ENCODE peak calls at places on chromosomes 11 and 22, in seven cellular contexts. One of them, this sample, is unnamed.

GRCh38 chr11:22256876-22257275 is 64.0 kb downstream of the ANO5 start:
- DNase-seq in occipital lobe: no peak
- DNase-seq in HTR-8/SVneo: no peak
- DNase-seq in osteocyte: no peak
- DNase-seq in BE2C: no peak
- DNase-seq in aorta: no peak
- DNase-seq in AG08395: no peak
- DNase-seq in this sample: no peak

GRCh38 chr22:49203091-49203862 is 624.4 kb downstream of the BRD1 start:
- DNase-seq in AG08395: no peak
- DNase-seq in aorta: no peak
- DNase-seq in BE2C: no peak
- DNase-seq in osteocyte: peak
- DNase-seq in occipital lobe: no peak
- DNase-seq in HTR-8/SVneo: no peak
- DNase-seq in this sample: no peak

GRCh38 chr11:66956689-66957290 is 1.4 kb downstream of the PC start:
- DNase-seq in AG08395: no peak
- DNase-seq in BE2C: no peak
- DNase-seq in occipital lobe: peak
- DNase-seq in HTR-8/SVneo: no peak
- DNase-seq in osteocyte: no peak
- DNase-seq in aorta: no peak
- DNase-seq in this sample: no peak

GRCh38 chr11:71566081-71566620 is 788 bp downstream of the KRTAP5-10 start:
- DNase-seq in osteocyte: no peak
- DNase-seq in BE2C: no peak
- DNase-seq in occipital lobe: no peak
- DNase-seq in aorta: no peak
- DNase-seq in HTR-8/SVneo: no peak
- DNase-seq in AG08395: no peak
- DNase-seq in this sample: no peak

GRCh38 chr11:63906585-63906984 is 10.4 kb downstream of the RCOR2 start:
- DNase-seq in BE2C: peak
- DNase-seq in osteocyte: no peak
- DNase-seq in HTR-8/SVneo: no peak
- DNase-seq in occipital lobe: no peak
- DNase-seq in aorta: no peak
- DNase-seq in AG08395: peak
- DNase-seq in this sample: no peak

GRCh38 chr22:35611891-35612576 is 5.1 kb downstream of the MB start:
- DNase-seq in aorta: peak
- DNase-seq in osteocyte: no peak
- DNase-seq in occipital lobe: no peak
- DNase-seq in BE2C: no peak
- DNase-seq in AG08395: no peak
- DNase-seq in HTR-8/SVneo: no peak
- DNase-seq in this sample: no peak

GRCh38 chr11:93529707-93530467 is 13.3 kb downstream of the SMCO4 start:
- DNase-seq in AG08395: no peak
- DNase-seq in occipital lobe: no peak
- DNase-seq in BE2C: no peak
- DNase-seq in aorta: peak
- DNase-seq in HTR-8/SVneo: no peak
- DNase-seq in osteocyte: no peak
- DNase-seq in this sample: no peak

GRCh38 chr11:133656100-133656635 is 123.9 kb upstream of the OPCML start:
- DNase-seq in AG08395: no peak
- DNase-seq in HTR-8/SVneo: no peak
- DNase-seq in aorta: no peak
- DNase-seq in BE2C: no peak
- DNase-seq in occipital lobe: no peak
- DNase-seq in osteocyte: no peak
- DNase-seq in this sample: no peak

GRCh38 chr22:30263883-30264282 is 2.8 kb downstream of the OSM start:
- DNase-seq in AG08395: no peak
- DNase-seq in aorta: no peak
- DNase-seq in osteocyte: no peak
- DNase-seq in HTR-8/SVneo: no peak
- DNase-seq in occipital lobe: no peak
- DNase-seq in BE2C: no peak
- DNase-seq in this sample: no peak

GRCh38 chr11:10938650-10939387 is 81.0 kb upstream of the ZBED5 start:
- DNase-seq in AG08395: no peak
- DNase-seq in BE2C: no peak
- DNase-seq in aorta: no peak
- DNase-seq in osteocyte: no peak
- DNase-seq in HTR-8/SVneo: no peak
- DNase-seq in occipital lobe: no peak
- DNase-seq in this sample: no peak

GRCh38 chr22:49986325-49986724 is 25.8 kb downstream of the PIM3 start:
- DNase-seq in BE2C: no peak
- DNase-seq in AG08395: no peak
- DNase-seq in HTR-8/SVneo: no peak
- DNase-seq in osteocyte: no peak
- DNase-seq in aorta: no peak
- DNase-seq in occipital lobe: no peak
- DNase-seq in this sample: no peak

GRCh38 chr22:28594784-28595324 is 84.8 kb downstream of the TTC28 start:
- DNase-seq in aorta: no peak
- DNase-seq in osteocyte: no peak
- DNase-seq in occipital lobe: no peak
- DNase-seq in BE2C: no peak
- DNase-seq in AG08395: peak
- DNase-seq in HTR-8/SVneo: peak
- DNase-seq in this sample: no peak

GRCh38 chr11:82889133-82890001 is 10.9 kb downstream of the PRCP start:
- DNase-seq in HTR-8/SVneo: no peak
- DNase-seq in osteocyte: no peak
- DNase-seq in BE2C: no peak
- DNase-seq in aorta: no peak
- DNase-seq in occipital lobe: no peak
- DNase-seq in AG08395: no peak
- DNase-seq in this sample: no peak

GRCh38 chr11:66479741-66480115 is 506 bp upstream of the DPP3 start:
- DNase-seq in osteocyte: no peak
- DNase-seq in occipital lobe: no peak
- DNase-seq in AG08395: no peak
- DNase-seq in HTR-8/SVneo: peak
- DNase-seq in aorta: no peak
- DNase-seq in BE2C: no peak
- DNase-seq in this sample: no peak

GRCh38 chr11:108483163-108483562 is 15.0 kb downstream of the POGLUT3 start:
- DNase-seq in AG08395: no peak
- DNase-seq in occipital lobe: no peak
- DNase-seq in HTR-8/SVneo: no peak
- DNase-seq in osteocyte: no peak
- DNase-seq in aorta: no peak
- DNase-seq in BE2C: no peak
- DNase-seq in this sample: no peak

GRCh38 chr11:88359529-88359928 is 22.0 kb upstream of the CTSC start:
- DNase-seq in BE2C: no peak
- DNase-seq in aorta: no peak
- DNase-seq in occipital lobe: no peak
- DNase-seq in HTR-8/SVneo: no peak
- DNase-seq in osteocyte: no peak
- DNase-seq in AG08395: no peak
- DNase-seq in this sample: no peak

GRCh38 chr22:46969491-46969890 is 207.0 kb downstream of the TBC1D22A start:
- DNase-seq in osteocyte: peak
- DNase-seq in occipital lobe: no peak
- DNase-seq in HTR-8/SVneo: no peak
- DNase-seq in AG08395: no peak
- DNase-seq in BE2C: no peak
- DNase-seq in aorta: no peak
- DNase-seq in this sample: no peak

GRCh38 chr11:66418168-66418985 is 2.5 kb upstream of the NPAS4 start:
- DNase-seq in HTR-8/SVneo: peak
- DNase-seq in aorta: peak
- DNase-seq in AG08395: peak
- DNase-seq in osteocyte: peak
- DNase-seq in BE2C: peak
- DNase-seq in occipital lobe: peak
- DNase-seq in this sample: peak

GRCh38 chr11:122046438-122046837 is 69.6 kb downstream of the BLID start:
- DNase-seq in aorta: peak
- DNase-seq in AG08395: no peak
- DNase-seq in occipital lobe: no peak
- DNase-seq in osteocyte: no peak
- DNase-seq in HTR-8/SVneo: no peak
- DNase-seq in BE2C: no peak
- DNase-seq in this sample: no peak

GRCh38 chr22:24153353-24153752 is 27.9 kb upstream of the SUSD2 start:
- DNase-seq in aorta: no peak
- DNase-seq in osteocyte: no peak
- DNase-seq in BE2C: no peak
- DNase-seq in AG08395: no peak
- DNase-seq in occipital lobe: no peak
- DNase-seq in HTR-8/SVneo: no peak
- DNase-seq in this sample: no peak

GRCh38 chr11:36558511-36559413 is 9.0 kb upstream of the RAG1 start:
- DNase-seq in HTR-8/SVneo: no peak
- DNase-seq in aorta: no peak
- DNase-seq in AG08395: no peak
- DNase-seq in osteocyte: no peak
- DNase-seq in BE2C: no peak
- DNase-seq in occipital lobe: no peak
- DNase-seq in this sample: no peak

GRCh38 chr11:44866301-44866700 is 84.4 kb downstream of the TP53I11 start:
- DNase-seq in AG08395: no peak
- DNase-seq in occipital lobe: no peak
- DNase-seq in HTR-8/SVneo: no peak
- DNase-seq in aorta: no peak
- DNase-seq in osteocyte: no peak
- DNase-seq in BE2C: no peak
- DNase-seq in this sample: no peak

GRCh38 chr11:92180664-92181251 is 43.9 kb upstream of the FAT3 start:
- DNase-seq in occipital lobe: peak
- DNase-seq in HTR-8/SVneo: no peak
- DNase-seq in aorta: peak
- DNase-seq in osteocyte: no peak
- DNase-seq in AG08395: peak
- DNase-seq in BE2C: no peak
- DNase-seq in this sample: no peak

GRCh38 chr22:23184764-23185113 is 4.4 kb downstream of the BCR start:
- DNase-seq in occipital lobe: no peak
- DNase-seq in osteocyte: no peak
- DNase-seq in BE2C: no peak
- DNase-seq in AG08395: no peak
- DNase-seq in HTR-8/SVneo: no peak
- DNase-seq in aorta: no peak
- DNase-seq in this sample: no peak

GRCh38 chr11:70628176-70628860 is 230.0 kb downstream of the CTTN start:
- DNase-seq in occipital lobe: no peak
- DNase-seq in HTR-8/SVneo: no peak
- DNase-seq in AG08395: no peak
- DNase-seq in osteocyte: no peak
- DNase-seq in aorta: no peak
- DNase-seq in BE2C: no peak
- DNase-seq in this sample: no peak

GRCh38 chr11:35390737-35391682 is 28.3 kb downstream of the SLC1A2 start:
- DNase-seq in AG08395: peak
- DNase-seq in BE2C: no peak
- DNase-seq in osteocyte: no peak
- DNase-seq in HTR-8/SVneo: peak
- DNase-seq in occipital lobe: no peak
- DNase-seq in aorta: no peak
- DNase-seq in this sample: no peak

GRCh38 chr11:96579642-96580041 is 189.8 kb downstream of the JRKL start:
- DNase-seq in AG08395: no peak
- DNase-seq in aorta: no peak
- DNase-seq in osteocyte: no peak
- DNase-seq in BE2C: no peak
- DNase-seq in occipital lobe: no peak
- DNase-seq in HTR-8/SVneo: no peak
- DNase-seq in this sample: no peak

GRCh38 chr11:10497371-10498021 is 42.4 kb downstream of the AMPD3 start:
- DNase-seq in aorta: no peak
- DNase-seq in osteocyte: peak
- DNase-seq in occipital lobe: no peak
- DNase-seq in HTR-8/SVneo: no peak
- DNase-seq in AG08395: no peak
- DNase-seq in BE2C: no peak
- DNase-seq in this sample: no peak

GRCh38 chr11:14029415-14029814 is 66.9 kb downstream of the SPON1 start:
- DNase-seq in occipital lobe: no peak
- DNase-seq in osteocyte: no peak
- DNase-seq in BE2C: no peak
- DNase-seq in aorta: no peak
- DNase-seq in HTR-8/SVneo: no peak
- DNase-seq in AG08395: no peak
- DNase-seq in this sample: no peak